ENCODE peak calls at places on chromosomes 1 and 21, in six cellular contexts. One of them, this sample, is unnamed.

GRCh38 chr1:161082483-161082882 is 6.9 kb downstream of the NECTIN4 start:
- DNase-seq in K562: no peak
- DNase-seq in HCT116: no peak
- DNase-seq in H1: no peak
- DNase-seq in GM12878: no peak
- DNase-seq in HepG2: no peak
- DNase-seq in this sample: no peak

GRCh38 chr1:242690849-242691602 is 166.5 kb upstream of the PLD5 start:
- DNase-seq in K562: no peak
- DNase-seq in HCT116: no peak
- DNase-seq in H1: no peak
- DNase-seq in GM12878: no peak
- DNase-seq in HepG2: no peak
- DNase-seq in this sample: no peak

GRCh38 chr1:221166162-221166500 is 286.9 kb downstream of the HLX start:
- DNase-seq in K562: no peak
- DNase-seq in HCT116: no peak
- DNase-seq in H1: no peak
- DNase-seq in GM12878: no peak
- DNase-seq in HepG2: no peak
- DNase-seq in this sample: no peak

GRCh38 chr1:148334339-148335130 is 148.6 kb downstream of the PPIAL4G start:
- DNase-seq in K562: peak; percentile 74
- DNase-seq in HCT116: peak; percentile 98
- DNase-seq in H1: peak; percentile 86
- DNase-seq in GM12878: peak; percentile 90
- DNase-seq in HepG2: peak; percentile 64
- DNase-seq in this sample: peak; percentile 93

GRCh38 chr21:34075760-34076159 is 2.4 kb downstream of the MRPS6 start:
- DNase-seq in K562: no peak
- DNase-seq in HCT116: no peak
- DNase-seq in H1: no peak
- DNase-seq in GM12878: no peak
- DNase-seq in HepG2: no peak
- DNase-seq in this sample: no peak

GRCh38 chr1:200831091-200831490 is 41.7 kb upstream of the GPR25 start:
- DNase-seq in K562: no peak
- DNase-seq in HCT116: no peak
- DNase-seq in H1: no peak
- DNase-seq in GM12878: no peak
- DNase-seq in HepG2: no peak
- DNase-seq in this sample: no peak

GRCh38 chr1:178418284-178418955 is 78.3 kb downstream of the CLEC20A start:
- DNase-seq in K562: no peak
- DNase-seq in HCT116: no peak
- DNase-seq in H1: no peak
- DNase-seq in GM12878: no peak
- DNase-seq in HepG2: no peak
- DNase-seq in this sample: no peak

GRCh38 chr1:210237514-210237913 is 4.9 kb downstream of the SERTAD4 start:
- DNase-seq in K562: no peak
- DNase-seq in HCT116: no peak
- DNase-seq in H1: no peak
- DNase-seq in GM12878: no peak
- DNase-seq in HepG2: no peak
- DNase-seq in this sample: no peak

GRCh38 chr1:71857862-71858261 is 424.5 kb downstream of the NEGR1 start:
- DNase-seq in K562: no peak
- DNase-seq in HCT116: no peak
- DNase-seq in H1: no peak
- DNase-seq in GM12878: no peak
- DNase-seq in HepG2: no peak
- DNase-seq in this sample: no peak

DNA sequence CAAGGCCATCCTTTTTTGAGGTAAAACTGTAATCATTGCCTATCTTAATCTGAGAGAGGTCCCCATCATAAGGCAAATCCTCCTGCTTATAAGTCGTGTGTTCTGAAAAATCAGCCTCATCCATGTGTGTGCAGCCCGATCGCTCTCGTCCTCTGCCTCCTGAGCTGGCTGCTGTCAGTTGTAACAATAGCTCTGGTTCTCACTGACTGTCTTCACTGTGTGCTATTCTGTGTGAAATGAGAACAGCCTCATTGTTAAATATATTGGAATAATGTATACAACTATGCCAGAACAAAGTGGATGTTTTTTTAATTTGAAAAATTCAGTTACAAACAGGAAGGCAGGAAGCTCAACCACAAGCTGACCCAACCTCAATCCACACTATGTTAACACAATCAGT is 4.4 kb downstream of the AKNAD1 start:
- DNase-seq in K562: no peak
- DNase-seq in HCT116: no peak
- DNase-seq in H1: no peak
- DNase-seq in GM12878: no peak
- DNase-seq in HepG2: no peak
- DNase-seq in this sample: no peak
- TF ChIP-seq ZNF274 in K562: no peak
- TF ChIP-seq ZNF274 in HCT116: no peak
- TF ChIP-seq ZNF274 in H1: no peak
- TF ChIP-seq ZNF274 in GM12878: no peak
- TF ChIP-seq ZNF274 in HepG2: no peak
- TF ChIP-seq ZNF274 in this sample: no peak

GRCh38 chr21:25700741-25701140 is 34.0 kb downstream of the ATP5PF start:
- DNase-seq in K562: no peak
- DNase-seq in HCT116: no peak
- DNase-seq in H1: no peak
- DNase-seq in GM12878: no peak
- DNase-seq in HepG2: no peak
- DNase-seq in this sample: no peak
- H3K4me1 ChIP-seq in K562: no peaks in the 10 kb centered on the region
- H3K4me1 ChIP-seq in HCT116: no peaks in the 10 kb centered on the region
- H3K4me1 ChIP-seq in H1: no peaks in the 10 kb centered on the region
- H3K4me1 ChIP-seq in GM12878: no peaks in the 10 kb centered on the region
- H3K4me1 ChIP-seq in HepG2: no peaks in the 10 kb centered on the region
- H3K4me1 ChIP-seq in this sample: no peaks in the 10 kb centered on the region

GRCh38 chr1:170967042-170967910 is 31.9 kb downstream of the MROH9 start:
- DNase-seq in K562: no peak
- DNase-seq in HCT116: peak; percentile 32
- DNase-seq in H1: no peak
- DNase-seq in GM12878: no peak
- DNase-seq in HepG2: peak; percentile 25
- DNase-seq in this sample: peak; percentile 51
- TF ChIP-seq ZNF274 in K562: no peak
- TF ChIP-seq ZNF274 in HCT116: no peak
- TF ChIP-seq ZNF274 in H1: no peak
- TF ChIP-seq ZNF274 in GM12878: no peak
- TF ChIP-seq ZNF274 in HepG2: no peak
- TF ChIP-seq ZNF274 in this sample: no peak

DNA sequence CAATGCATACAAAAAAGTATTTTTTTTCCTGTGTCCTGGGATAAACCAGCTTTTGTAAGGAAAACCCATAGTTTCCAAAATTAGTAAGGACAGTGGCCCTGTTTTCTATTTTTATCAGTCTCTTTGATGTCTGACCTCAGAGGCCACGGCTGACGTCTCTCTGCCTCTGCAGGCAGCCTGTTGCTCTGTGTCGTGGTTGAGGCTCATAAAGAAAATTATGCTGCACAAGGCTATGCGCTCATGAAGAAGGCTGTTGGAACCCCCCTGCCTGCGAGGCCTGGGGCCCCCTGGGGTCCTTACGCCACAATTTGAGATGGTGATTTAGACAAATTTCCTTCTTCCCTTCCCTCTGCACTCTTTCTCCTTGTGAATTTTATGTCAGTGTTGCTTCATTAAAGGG is 48.9 kb downstream of the AGPAT3 start:
- DNase-seq in K562: peak; percentile 31
- DNase-seq in HCT116: no peak
- DNase-seq in H1: no peak
- DNase-seq in GM12878: no peak
- DNase-seq in HepG2: no peak
- DNase-seq in this sample: no peak
- H3K4me1 ChIP-seq in K562: peaks cover 29% of the 10 kb centered on the region
- H3K4me1 ChIP-seq in HCT116: peaks cover 8% of the 10 kb centered on the region
- H3K4me1 ChIP-seq in H1: peaks cover 6% of the 10 kb centered on the region
- H3K4me1 ChIP-seq in GM12878: peaks cover 5% of the 10 kb centered on the region
- H3K4me1 ChIP-seq in HepG2: peaks cover 46% of the 10 kb centered on the region
- H3K4me1 ChIP-seq in this sample: peaks cover 11% of the 10 kb centered on the region

GRCh38 chr21:30057108-30057507 is 109.5 kb downstream of the CLDN17 start:
- DNase-seq in K562: no peak
- DNase-seq in HCT116: no peak
- DNase-seq in H1: no peak
- DNase-seq in GM12878: no peak
- DNase-seq in HepG2: no peak
- DNase-seq in this sample: no peak

DNA sequence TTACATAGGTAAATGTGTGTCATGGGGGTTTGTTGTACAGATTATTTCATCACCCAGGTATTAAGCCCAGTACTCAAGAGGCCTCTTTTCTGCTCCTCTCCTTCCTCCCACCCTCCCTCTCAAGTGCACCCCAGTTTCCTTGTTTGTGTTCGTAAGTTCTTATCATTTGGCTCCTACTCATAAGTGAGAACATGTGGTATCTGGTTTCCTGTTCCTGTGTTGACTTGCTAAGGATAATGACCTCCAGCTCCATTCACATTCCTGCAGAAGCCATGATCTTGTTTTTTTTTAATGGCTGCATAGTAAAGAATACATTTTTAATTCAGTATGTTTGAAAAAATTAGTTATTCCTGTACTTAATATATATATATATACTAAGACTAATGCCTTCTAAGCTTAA is 107.7 kb downstream of the CLDN17 start:
- DNase-seq in K562: no peak
- DNase-seq in HCT116: no peak
- DNase-seq in H1: no peak
- DNase-seq in GM12878: no peak
- DNase-seq in HepG2: no peak
- DNase-seq in this sample: no peak
- TF ChIP-seq ZNF274 in K562: no peak
- TF ChIP-seq ZNF274 in HCT116: no peak
- TF ChIP-seq ZNF274 in H1: no peak
- TF ChIP-seq ZNF274 in GM12878: no peak
- TF ChIP-seq ZNF274 in HepG2: no peak
- TF ChIP-seq ZNF274 in this sample: no peak

This sample was measured in NT2/D1.